ENCODE peak calls at places on chromosomes 12 and 14, in eight cellular contexts. One of them, this sample, is unnamed.

GRCh38 chr12:62931481-62931880 is 3.5 kb downstream of the PPM1H start:
- DNase-seq in T-helper 2 cell: no peak
- DNase-seq in M059J: no peak
- DNase-seq in LoVo: no peak
- DNase-seq in effector memory CD4-positive, alpha-beta T cell: no peak
- DNase-seq in OCI-M1: peak; percentile 17
- DNase-seq in glutamatergic neuron: no peak
- DNase-seq in lung: no peak
- DNase-seq in this sample: no peak

GRCh38 chr14:92690171-92691011 is 58.0 kb downstream of the LGMN start:
- DNase-seq in T-helper 2 cell: no peak
- DNase-seq in M059J: peak; percentile 63
- DNase-seq in LoVo: peak; percentile 25
- DNase-seq in effector memory CD4-positive, alpha-beta T cell: no peak
- DNase-seq in OCI-M1: peak; percentile 10
- DNase-seq in glutamatergic neuron: peak; percentile 38
- DNase-seq in lung: peak; percentile 46
- DNase-seq in this sample: peak; percentile 89

GRCh38 chr12:92558806-92559205 is 144.0 kb upstream of the PLEKHG7 start:
- DNase-seq in T-helper 2 cell: no peak
- DNase-seq in M059J: peak; percentile 60
- DNase-seq in LoVo: no peak
- DNase-seq in effector memory CD4-positive, alpha-beta T cell: no peak
- DNase-seq in OCI-M1: no peak
- DNase-seq in glutamatergic neuron: no peak
- DNase-seq in lung: no peak
- DNase-seq in this sample: no peak

GRCh38 chr14:26218858-26219257 is 379.0 kb downstream of the NOVA1 start:
- DNase-seq in T-helper 2 cell: no peak
- DNase-seq in M059J: no peak
- DNase-seq in LoVo: no peak
- DNase-seq in effector memory CD4-positive, alpha-beta T cell: no peak
- DNase-seq in OCI-M1: no peak
- DNase-seq in glutamatergic neuron: no peak
- DNase-seq in lung: no peak
- DNase-seq in this sample: no peak

GRCh38 chr12:118055144-118055557 is 5.8 kb downstream of the WSB2 start:
- DNase-seq in T-helper 2 cell: peak; percentile 49
- DNase-seq in M059J: peak; percentile 71
- DNase-seq in LoVo: peak; percentile 63
- DNase-seq in effector memory CD4-positive, alpha-beta T cell: peak; percentile 46
- DNase-seq in OCI-M1: peak; percentile 89
- DNase-seq in glutamatergic neuron: peak; percentile 66
- DNase-seq in lung: peak; percentile 54
- DNase-seq in this sample: peak; percentile 77

GRCh38 chr12:25352078-25352918 is 101.6 kb upstream of the KRAS start:
- DNase-seq in T-helper 2 cell: no peak
- DNase-seq in M059J: peak; percentile 77
- DNase-seq in LoVo: no peak
- DNase-seq in effector memory CD4-positive, alpha-beta T cell: no peak
- DNase-seq in OCI-M1: no peak
- DNase-seq in glutamatergic neuron: no peak
- DNase-seq in lung: no peak
- DNase-seq in this sample: no peak

GRCh38 chr12:109291531-109292341 is 17.3 kb downstream of the FOXN4 start:
- DNase-seq in T-helper 2 cell: no peak
- DNase-seq in M059J: peak; percentile 80
- DNase-seq in LoVo: no peak
- DNase-seq in effector memory CD4-positive, alpha-beta T cell: no peak
- DNase-seq in OCI-M1: no peak
- DNase-seq in glutamatergic neuron: peak; percentile 71
- DNase-seq in lung: peak; percentile 37
- DNase-seq in this sample: peak; percentile 97

GRCh38 chr14:102138935-102139247 is 806 bp upstream of the WDR20 start:
- DNase-seq in T-helper 2 cell: no peak
- DNase-seq in M059J: no peak
- DNase-seq in LoVo: no peak
- DNase-seq in effector memory CD4-positive, alpha-beta T cell: no peak
- DNase-seq in OCI-M1: peak; percentile 65
- DNase-seq in glutamatergic neuron: no peak
- DNase-seq in lung: no peak
- DNase-seq in this sample: no peak

GRCh38 chr12:19886805-19887105 is 447.5 kb downstream of the AEBP2 start:
- DNase-seq in T-helper 2 cell: no peak
- DNase-seq in M059J: peak; percentile 37
- DNase-seq in LoVo: peak; percentile 21
- DNase-seq in effector memory CD4-positive, alpha-beta T cell: no peak
- DNase-seq in OCI-M1: no peak
- DNase-seq in glutamatergic neuron: no peak
- DNase-seq in lung: no peak
- DNase-seq in this sample: no peak

GRCh38 chr14:75092698-75093097 is 23.3 kb downstream of the ZC2HC1C start:
- DNase-seq in T-helper 2 cell: no peak
- DNase-seq in M059J: no peak
- DNase-seq in LoVo: no peak
- DNase-seq in effector memory CD4-positive, alpha-beta T cell: no peak
- DNase-seq in OCI-M1: no peak
- DNase-seq in glutamatergic neuron: no peak
- DNase-seq in lung: no peak
- DNase-seq in this sample: no peak

This sample was measured in NCI-H2171 treated with DMSO at 0.1 percent for 48 hours.